ENCODE peak calls at places on chromosomes 3 and 15, in eight cellular contexts. E is HCT116, Y is lower leg skin, H is endodermal cell, R is bronchial epithelial cell, N is AG04450, I is cardiac muscle cell, C is right atrium auricular region. U is an unnamed sample.

GRCh38 chr3:32922078-32922477 is 29.4 kb upstream of the CCR4 start:
- DNase-seq in E (no peak), Y (no peak), H (no peak), R (no peak), N (no peak), I (no peak), C (no peak), U (no peak)

GRCh38 chr3:65348596-65348995 is 660.8 kb upstream of the ADAMTS9 start:
- DNase-seq in E (no peak), Y (no peak), H (no peak), R (no peak), N (peak; percentile 50), I (no peak), C (no peak), U (peak; percentile 47)

GRCh38 chr3:152638707-152639450 is 196.1 kb upstream of the P2RY1 start:
- DNase-seq in E (no peak), Y (peak; percentile 43), H (no peak), R (peak; percentile 76), N (no peak), I (no peak), C (no peak), U (peak; percentile 15)

GRCh38 chr3:151296226-151296625 is 17.9 kb upstream of the P2RY14 start:
- DNase-seq in E (no peak), Y (no peak), H (peak; percentile 60), R (no peak), N (no peak), I (no peak), C (no peak), U (no peak)

GRCh38 chr3:21751891-21752290 is 881 bp upstream of the ZNF385D start:
- DNase-seq in E (no peak), Y (no peak), H (no peak), R (no peak), N (no peak), I (no peak), C (no peak), U (no peak)

GRCh38 chr15:69718916-69719315 is 266.3 kb downstream of the RPLP1 start:
- DNase-seq in E (no peak), Y (peak; percentile 46), H (no peak), R (no peak), N (no peak), I (no peak), C (no peak), U (no peak)

GRCh38 chr3:13072239-13073041 is 789 bp downstream of the IQSEC1 start:
- DNase-seq in E (no peak), Y (no peak), H (peak; percentile 90), R (peak; percentile 3), N (no peak), I (no peak), C (no peak), U (no peak)

GRCh38 chr3:142680710-142681109 is 43.1 kb upstream of the TRPC1 start:
- DNase-seq in E (no peak), Y (no peak), H (no peak), R (peak; percentile 29), N (no peak), I (no peak), C (no peak), U (no peak)

GRCh38 chr3:171732741-171733140 is 77.5 kb downstream of the PLD1 start:
- DNase-seq in E (no peak), Y (no peak), H (no peak), R (peak; percentile 8), N (no peak), I (no peak), C (no peak), U (no peak)

GRCh38 chr15:53739651-53740050 is 19.8 kb downstream of the WDR72 start:
- DNase-seq in E (no peak), Y (no peak), H (no peak), R (no peak), N (no peak), I (no peak), C (no peak), U (no peak)

GRCh38 chr15:29309139-29309538 is 39.5 kb upstream of the NSMCE3 start:
- DNase-seq in E (no peak), Y (no peak), H (no peak), R (no peak), N (no peak), I (no peak), C (no peak), U (no peak)

GRCh38 chr15:92650256-92650655 is 5.3 kb downstream of the FAM174B start:
- DNase-seq in E (no peak), Y (no peak), H (peak; percentile 47), R (no peak), N (no peak), I (peak; percentile 26), C (no peak), U (no peak)

GRCh38 chr15:92645731-92646130 is 9.8 kb downstream of the FAM174B start:
- DNase-seq in E (no peak), Y (no peak), H (peak; percentile 40), R (no peak), N (no peak), I (no peak), C (no peak), U (no peak)

GRCh38 chr15:92646216-92646615 is 9.4 kb downstream of the FAM174B start:
- DNase-seq in E (no peak), Y (no peak), H (no peak), R (no peak), N (no peak), I (no peak), C (no peak), U (no peak)

GRCh38 chr15:92647467-92648163 is 8.0 kb downstream of the FAM174B start:
- DNase-seq in E (no peak), Y (no peak), H (peak; percentile 69), R (no peak), N (no peak), I (no peak), C (no peak), U (no peak)

GRCh38 chr15:92648190-92648875 is 7.2 kb downstream of the FAM174B start:
- DNase-seq in E (no peak), Y (no peak), H (peak; percentile 81), R (no peak), N (no peak), I (no peak), C (no peak), U (no peak)
- H3K4me3 ChIP-seq in E (no peak overlapping the region), Y (no peak overlapping the region), H (peak overlapping the region; percentile 27), R (no peak overlapping the region), N (no peak overlapping the region), I (no peak overlapping the region), C (no peak overlapping the region), U (no peak overlapping the region)

DNA sequence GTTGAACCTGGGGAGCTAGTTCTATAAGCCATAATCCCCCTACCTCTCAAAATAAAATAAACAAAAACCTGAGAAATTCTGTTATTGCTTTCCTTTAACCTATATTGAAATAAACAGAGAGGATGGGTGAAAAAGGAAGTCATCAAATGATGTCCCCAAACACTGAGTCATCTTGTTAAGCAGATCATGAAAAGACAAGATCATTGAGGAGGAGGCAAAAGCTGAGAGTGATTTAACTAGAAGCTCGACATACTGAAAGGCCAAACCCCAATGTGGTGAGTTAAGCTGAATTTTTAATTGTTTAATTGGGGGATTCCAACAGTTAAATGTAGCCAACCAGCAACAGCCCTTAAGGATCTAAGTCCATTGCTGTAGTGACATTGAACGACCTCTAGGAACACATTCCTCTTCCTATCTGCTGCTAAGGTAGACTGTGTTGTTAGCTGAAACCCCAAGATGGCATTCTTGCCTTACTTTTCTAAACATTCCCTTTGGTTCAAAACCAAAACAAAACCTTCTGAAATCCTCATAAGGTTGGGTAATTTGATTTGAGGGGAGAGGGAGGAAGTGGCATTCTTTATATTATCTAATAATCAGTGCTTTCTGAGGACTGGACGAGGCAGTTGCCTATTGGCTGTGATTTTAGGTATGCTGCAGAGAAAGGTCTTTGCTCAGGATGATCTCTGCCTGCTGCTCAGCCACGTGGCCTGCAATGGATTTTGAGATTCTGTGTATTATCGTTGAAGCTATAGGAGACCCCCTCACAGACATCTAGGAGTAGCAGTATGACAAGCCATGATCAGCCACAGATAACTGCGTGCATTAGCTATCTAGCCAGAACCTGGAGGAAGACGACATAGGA is 62.7 kb upstream of the BNIP2 start:
- DNase-seq in E (peak; percentile 10), Y (no peak), H (no peak), R (peak; percentile 42), N (no peak), I (peak; percentile 44), C (no peak), U (no peak)
- TF ChIP-seq CTCF in E (peak; percentile 14), Y (no peak), H (peak; percentile 90), R (peak; percentile 51), N (peak; percentile 13), I (peak; percentile 8), C (peak; percentile 22), U (no peak)

DNA sequence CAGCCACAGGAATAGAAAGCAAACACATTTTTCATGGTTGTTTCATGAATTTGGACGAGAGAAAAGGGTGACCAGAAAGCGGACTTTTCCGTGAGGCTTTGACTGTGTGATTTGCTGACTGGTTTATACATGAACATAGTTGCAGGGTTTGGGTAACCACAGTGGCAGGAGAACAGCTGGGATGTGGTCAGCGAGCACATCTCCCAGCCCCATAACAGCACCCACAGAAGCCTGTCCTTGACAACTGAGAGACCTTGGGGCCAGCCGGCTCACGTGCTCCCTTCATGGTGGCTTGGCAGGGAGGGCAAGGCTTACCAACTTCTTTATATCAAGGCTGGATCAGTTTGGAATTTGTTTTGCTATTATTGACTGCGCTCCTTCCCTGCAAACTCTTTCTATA is 13.2 kb upstream of the RGMA start:
- DNase-seq in E (no peak), Y (no peak), H (no peak), R (no peak), N (no peak), I (no peak), C (no peak), U (no peak)
- H3K4me3 ChIP-seq in E (no peak overlapping the region), Y (no peak overlapping the region), H (no peak overlapping the region), R (no peak overlapping the region), N (no peak overlapping the region), I (no peak overlapping the region), C (no peak overlapping the region), U (no peak overlapping the region)

GRCh38 chr3:129994883-129995559 is 20.5 kb downstream of the TRH start:
- DNase-seq in E (no peak), Y (no peak), H (no peak), R (peak; percentile 79), N (no peak), I (peak; percentile 56), C (no peak), U (no peak)

GRCh38 chr3:129989391-129989790 is 14.9 kb downstream of the TRH start:
- DNase-seq in E (no peak), Y (no peak), H (no peak), R (no peak), N (no peak), I (no peak), C (no peak), U (no peak)

GRCh38 chr3:129996073-129996472 is 21.6 kb downstream of the TRH start:
- DNase-seq in E (no peak), Y (no peak), H (no peak), R (no peak), N (no peak), I (no peak), C (no peak), U (no peak)

GRCh38 chr3:129988429-129988828 is 13.9 kb downstream of the TRH start:
- DNase-seq in E (no peak), Y (no peak), H (no peak), R (no peak), N (no peak), I (no peak), C (no peak), U (no peak)

DNA sequence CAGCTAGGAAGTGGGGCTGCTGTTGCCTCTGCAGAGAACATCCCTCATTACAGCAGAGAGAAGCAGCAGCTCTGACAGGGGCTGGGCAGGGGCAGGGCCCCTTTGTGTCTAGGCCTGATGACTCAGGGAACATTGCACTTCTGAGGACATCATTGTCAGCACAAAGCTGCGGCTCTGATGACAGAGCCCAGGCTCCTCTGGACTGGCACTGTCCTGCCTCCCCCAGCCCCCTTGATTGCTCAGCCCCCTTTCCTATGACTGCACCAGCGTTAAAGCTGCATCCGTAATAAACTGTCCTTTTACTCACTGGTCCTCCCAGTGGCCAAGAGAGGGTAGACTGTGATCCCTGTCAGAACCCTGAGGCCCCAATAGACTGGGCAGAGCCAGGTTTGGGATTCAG is 18.3 kb downstream of the TRH start:
- DNase-seq in E (no peak), Y (no peak), H (peak; percentile 72), R (no peak), N (no peak), I (peak; percentile 45), C (no peak), U (no peak)
- TF ChIP-seq CTCF in E (no peak), Y (no peak), H (peak; percentile 69), R (peak; percentile 39), N (peak; percentile 57), I (peak; percentile 53), C (peak; percentile 33), U (peak; percentile 37)